ENCODE peak calls at places on chromosome 10, in five cellular contexts. U is stomach, V is fibroblast of lung, K is GM12878, F is NB4. M is an unnamed sample.
A peak's percentile ranks its signal among the peaks of the same experiment; 100 is the strongest.

GRCh38 chr10:133364645-133365431 is 7.0 kb upstream of the FUOM start:
- DNase-seq in U (peak; percentile 59), V (no peak), K (no peak), F (no peak), M (peak; percentile 64)

GRCh38 chr10:88833722-88834121 is 17.9 kb downstream of the ANKRD22 start:
- DNase-seq in U (no peak), K (no peak), V (no peak), F (peak; percentile 88), M (no peak)

GRCh38 chr10:13776861-13777301 is 190.1 kb downstream of the PRPF18 start:
- DNase-seq in V (peak; percentile 58), F (peak; percentile 25), U (no peak), K (no peak), M (no peak)

GRCh38 chr10:103145860-103146466 is 47.1 kb downstream of the NT5C2 start:
- DNase-seq in U (peak; percentile 76), K (no peak), V (peak; percentile 86), F (peak; percentile 35), M (no peak)

GRCh38 chr10:24196426-24197039 is 12.4 kb upstream of the KIAA1217 start:
- DNase-seq in V (peak; percentile 47), K (no peak), U (peak; percentile 81), F (peak; percentile 60), M (peak; percentile 84)

GRCh38 chr10:31761156-31761555 is 167.5 kb downstream of the ARHGAP12 start:
- DNase-seq in V (no peak), K (no peak), U (no peak), F (no peak), M (no peak)

GRCh38 chr10:25017247-25017590 is 807 bp downstream of the THNSL1 start:
- DNase-seq in V (peak; percentile 29), U (peak; percentile 28), F (no peak), K (peak; percentile 20), M (no peak)

GRCh38 chr10:52658112-52658511 is 114.5 kb downstream of the MBL2 start:
- DNase-seq in U (no peak), K (no peak), F (no peak), V (no peak), M (no peak)

GRCh38 chr10:79361721-79362397 is 14.6 kb downstream of the PPIF start:
- DNase-seq in V (no peak), K (no peak), U (no peak), F (no peak), M (no peak)

GRCh38 chr10:42827201-42827600 is 44.6 kb downstream of the BMS1 start:
- DNase-seq in U (no peak), V (no peak), K (no peak), F (peak; percentile 4), M (no peak)

GRCh38 chr10:5904227-5904626 is 14.2 kb downstream of the FBH1 start:
- DNase-seq in U (no peak), V (no peak), F (no peak), K (peak; percentile 68), M (no peak)

GRCh38 chr10:25849268-25849667 is 84.8 kb upstream of the MYO3A start:
- DNase-seq in V (no peak), U (no peak), F (no peak), K (no peak), M (no peak)

GRCh38 chr10:132646443-132647097 is 109.0 kb downstream of the INPP5A start:
- DNase-seq in F (no peak), K (no peak), V (no peak), U (no peak), M (no peak)

GRCh38 chr10:15167411-15168295 is 840 bp downstream of the NMT2 start:
- DNase-seq in U (peak; percentile 42), F (peak; percentile 52), K (no peak), V (peak; percentile 55), M (peak; percentile 80)

GRCh38 chr10:110637558-110638053 is 6.5 kb upstream of the RBM20 start:
- DNase-seq in F (no peak), K (no peak), U (no peak), V (no peak), M (no peak)

GRCh38 chr10:79244841-79245504 is 102.3 kb upstream of the PPIF start:
- DNase-seq in V (peak; percentile 64), F (peak; percentile 57), U (no peak), K (peak; percentile 82), M (no peak)

GRCh38 chr10:62166331-62167154 is 102.1 kb downstream of the RTKN2 start:
- DNase-seq in U (peak; percentile 66), K (peak; percentile 54), V (no peak), F (no peak), M (no peak)

GRCh38 chr10:20768849-20769248 is 128.3 kb downstream of the NEBL start:
- DNase-seq in K (no peak), V (peak; percentile 19), U (no peak), F (peak; percentile 1), M (no peak)

GRCh38 chr10:4243651-4244050 is 458.6 kb upstream of the KLF6 start:
- DNase-seq in K (no peak), V (peak; percentile 100), F (peak; percentile 54), U (no peak), M (no peak)

GRCh38 chr10:51894752-51895151 is 195.4 kb upstream of the CSTF2T start:
- DNase-seq in F (no peak), U (no peak), V (peak; percentile 48), K (no peak), M (no peak)

GRCh38 chr10:73780966-73781365 is 882 bp upstream of the CHCHD1 start:
- DNase-seq in U (no peak), F (peak; percentile 15), K (no peak), V (no peak), M (no peak)

GRCh38 chr10:124007102-124007772 is 86.2 kb downstream of the CHST15 start:
- DNase-seq in F (no peak), U (no peak), K (no peak), V (no peak), M (no peak)

GRCh38 chr10:35896011-35896410 is 253.9 kb upstream of the FZD8 start:
- DNase-seq in U (no peak), F (no peak), K (no peak), V (peak; percentile 77), M (no peak)

GRCh38 chr10:31940839-31941653 is 12.4 kb upstream of the ARHGAP12 start:
- DNase-seq in F (peak; percentile 22), U (peak; percentile 49), K (no peak), V (peak; percentile 96), M (no peak)

GRCh38 chr10:100827819-100828743 is 82.7 kb downstream of the PAX2 start:
- DNase-seq in F (peak; percentile 68), K (no peak), U (peak; percentile 55), V (peak; percentile 3), M (no peak)

GRCh38 chr10:91643700-91644099 is 10.8 kb upstream of the PPP1R3C start:
- DNase-seq in K (no peak), V (no peak), F (no peak), U (peak; percentile 47), M (no peak)

GRCh38 chr10:97539523-97540200 is 32.9 kb upstream of the ANKRD2 start:
- DNase-seq in F (peak; percentile 26), U (no peak), V (peak; percentile 91), K (no peak), M (no peak)

GRCh38 chr10:50279489-50279888 is 28.2 kb upstream of the ASAH2 start:
- DNase-seq in K (no peak), F (no peak), U (peak; percentile 39), V (no peak), M (no peak)

DNA sequence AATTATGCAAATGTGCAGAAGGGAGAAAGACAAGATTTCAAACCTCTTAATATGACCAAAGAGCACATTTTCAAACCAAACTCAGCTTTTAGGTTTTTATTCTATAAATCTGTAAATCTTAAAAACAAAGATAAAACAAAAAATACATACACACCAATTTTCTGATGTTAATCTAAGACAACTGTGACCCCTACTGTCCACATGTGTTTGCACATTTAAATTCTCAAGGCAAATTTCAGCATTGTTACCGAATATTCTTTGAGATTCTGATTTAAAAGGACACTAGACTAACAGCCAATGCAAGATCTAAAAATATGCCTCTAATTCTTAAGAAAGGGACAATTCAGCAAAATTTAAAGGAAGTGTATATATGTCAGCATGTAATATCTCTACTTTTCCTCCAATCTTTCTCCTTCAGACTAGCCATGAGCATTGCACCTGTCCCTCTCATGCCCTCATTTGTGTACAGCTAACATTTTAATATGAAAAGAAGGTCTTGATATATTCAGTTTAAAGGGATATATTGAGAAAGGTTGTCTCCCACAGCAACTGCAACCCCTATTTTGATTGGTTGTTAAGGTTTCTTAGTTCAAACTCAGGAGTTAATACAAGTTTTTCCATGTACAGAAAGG is 417.9 kb downstream of the IPMK start:
- DNase-seq in K (no peak), F (peak; percentile 12), V (no peak), U (no peak), M (no peak)
- TF ChIP-seq CTCF in K (peak; percentile 18), F (no peak), V (no peak), U (no peak), M (peak; percentile 66)

DNA sequence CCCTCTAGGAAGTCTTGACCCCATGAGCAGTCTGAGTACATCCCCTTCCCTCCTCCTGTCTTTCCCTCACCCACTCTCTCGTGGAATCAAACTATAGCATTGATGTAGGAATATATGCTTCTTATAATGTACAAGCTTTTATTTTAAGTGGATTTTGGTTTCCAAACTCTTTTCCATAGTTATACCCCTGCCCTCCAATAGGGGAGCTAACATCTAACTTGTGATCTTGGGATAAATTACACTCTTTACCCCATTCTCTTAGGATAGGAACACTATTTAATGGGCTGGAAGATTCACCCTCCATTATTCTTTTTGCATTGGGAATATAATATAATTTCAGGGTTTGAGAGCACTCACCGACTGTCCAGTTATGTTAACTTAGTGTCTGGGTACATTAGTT is 465.9 kb downstream of the GATA3 start:
- DNase-seq in K (no peak), V (no peak), F (no peak), U (no peak), M (no peak)
- TF ChIP-seq CTCF in K (no peak), V (no peak), F (no peak), U (no peak), M (peak; percentile 55)

GRCh38 chr10:71396084-71396713 is 521 bp upstream of the CDH23 start:
- DNase-seq in U (peak; percentile 40), K (no peak), F (no peak), V (peak; percentile 16), M (peak; percentile 73)
- TF ChIP-seq CTCF in U (no peak), K (peak; percentile 15), F (no peak), V (no peak), M (peak; percentile 59)

GRCh38 chr10:63483983-63484382 is 18.2 kb upstream of the JMJD1C start:
- DNase-seq in U (no peak), F (no peak), K (no peak), V (no peak), M (no peak)

GRCh38 chr10:63477927-63478326 is 12.2 kb upstream of the JMJD1C start:
- DNase-seq in U (no peak), F (no peak), V (no peak), K (no peak), M (no peak)

GRCh38 chr10:63480237-63480636 is 14.5 kb upstream of the JMJD1C start:
- DNase-seq in F (no peak), K (no peak), V (no peak), U (no peak), M (no peak)

GRCh38 chr10:63478564-63478963 is 12.8 kb upstream of the JMJD1C start:
- DNase-seq in V (no peak), K (no peak), F (no peak), U (no peak), M (no peak)

DNA sequence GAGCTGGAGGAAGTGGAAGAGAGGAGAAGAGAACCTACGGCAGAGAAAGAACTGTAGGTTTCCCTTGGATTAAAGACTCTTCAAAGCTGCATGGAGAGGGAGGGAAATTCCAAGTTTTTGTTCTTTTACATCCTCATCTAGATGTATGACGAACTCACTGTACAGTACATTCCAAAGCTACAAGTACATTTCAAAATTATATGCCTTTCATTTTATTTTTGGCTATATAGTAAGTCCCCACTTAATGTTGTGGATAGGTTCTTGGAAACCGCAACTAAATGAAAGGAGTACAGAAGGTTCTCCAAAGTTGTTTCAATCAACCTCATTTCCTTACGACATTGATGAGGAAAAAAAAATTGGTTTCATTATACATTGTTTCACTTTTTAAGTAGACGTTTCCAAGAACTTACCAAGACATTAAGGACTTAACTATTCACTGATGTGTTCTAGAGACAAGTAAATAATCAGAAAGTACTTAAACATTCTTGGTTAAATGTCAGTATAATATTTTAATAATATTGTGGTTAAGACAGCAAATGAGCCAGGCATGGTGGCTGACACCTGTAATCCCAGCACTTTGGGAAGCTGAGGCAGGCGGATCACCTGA is 16.1 kb upstream of the JMJD1C start:
- DNase-seq in V (no peak), F (no peak), K (no peak), U (no peak), M (no peak)
- TF ChIP-seq CTCF in V (no peak), F (no peak), K (no peak), U (no peak), M (no peak)